ENCODE peak calls at places on chromosomes 12 and 14, in ten cellular contexts. K is PC-3; W is cardiac muscle cell; D is endothelial cell; F is transverse colon; I is CD8-positive, alpha-beta T cell; V is Calu3; P is fibroblast of mammary gland; T is fibroblast of pulmonary artery; Y is SK-N-SH. Q is an unnamed sample.

GRCh38 chr14:24848427-24848826 is 201.5 kb downstream of the STXBP6 start:
- DNase-seq in K (peak; percentile 9), W (peak; percentile 46), D (no peak), F (no peak), I (no peak), V (no peak), P (peak; percentile 74), T (peak; percentile 50), Y (no peak), Q (peak; percentile 84)

GRCh38 chr12:43332977-43333649 is 218.9 kb downstream of the ADAMTS20 start:
- DNase-seq in K (peak; percentile 37), W (peak; percentile 82), D (no peak), F (no peak), I (no peak), V (no peak), P (peak; percentile 74), T (peak; percentile 76), Y (peak; percentile 53), Q (peak; percentile 72)

GRCh38 chr14:37172936-37173613 is 669 bp upstream of the SLC25A21 start:
- DNase-seq in K (peak; percentile 10), W (no peak), D (no peak), F (no peak), I (no peak), V (no peak), P (no peak), T (no peak), Y (no peak), Q (no peak)

GRCh38 chr12:17527021-17527420 is 563.0 kb downstream of the RERGL start:
- DNase-seq in K (no peak), W (no peak), D (no peak), F (no peak), I (no peak), V (no peak), P (no peak), T (no peak), Y (no peak), Q (no peak)

GRCh38 chr14:68772761-68773381 is 20.0 kb downstream of the ZFP36L1 start:
- DNase-seq in K (no peak), W (no peak), D (no peak), F (no peak), I (no peak), V (no peak), P (no peak), T (no peak), Y (no peak), Q (no peak)

GRCh38 chr12:104562763-104563162 is 106.0 kb downstream of the CHST11 start:
- DNase-seq in K (no peak), W (no peak), D (no peak), F (no peak), I (no peak), V (no peak), P (no peak), T (no peak), Y (no peak), Q (no peak)

GRCh38 chr14:60684203-60684602 is 34.9 kb upstream of the SIX1 start:
- DNase-seq in K (no peak), W (no peak), D (no peak), F (no peak), I (no peak), V (no peak), P (peak; percentile 27), T (no peak), Y (no peak), Q (no peak)

GRCh38 chr12:121917950-121918678 is at the start of gene CFAP251:
- DNase-seq in K (peak; percentile 30), W (peak; percentile 78), D (peak; percentile 80), F (peak; percentile 99), I (peak; percentile 92), V (peak; percentile 97), P (no peak), T (peak; percentile 63), Y (peak; percentile 34), Q (peak; percentile 68)

GRCh38 chr12:132317233-132317938 is 12.0 kb downstream of the GALNT9 start:
- DNase-seq in K (no peak), W (no peak), D (no peak), F (no peak), I (no peak), V (no peak), P (no peak), T (no peak), Y (no peak), Q (no peak)

DNA sequence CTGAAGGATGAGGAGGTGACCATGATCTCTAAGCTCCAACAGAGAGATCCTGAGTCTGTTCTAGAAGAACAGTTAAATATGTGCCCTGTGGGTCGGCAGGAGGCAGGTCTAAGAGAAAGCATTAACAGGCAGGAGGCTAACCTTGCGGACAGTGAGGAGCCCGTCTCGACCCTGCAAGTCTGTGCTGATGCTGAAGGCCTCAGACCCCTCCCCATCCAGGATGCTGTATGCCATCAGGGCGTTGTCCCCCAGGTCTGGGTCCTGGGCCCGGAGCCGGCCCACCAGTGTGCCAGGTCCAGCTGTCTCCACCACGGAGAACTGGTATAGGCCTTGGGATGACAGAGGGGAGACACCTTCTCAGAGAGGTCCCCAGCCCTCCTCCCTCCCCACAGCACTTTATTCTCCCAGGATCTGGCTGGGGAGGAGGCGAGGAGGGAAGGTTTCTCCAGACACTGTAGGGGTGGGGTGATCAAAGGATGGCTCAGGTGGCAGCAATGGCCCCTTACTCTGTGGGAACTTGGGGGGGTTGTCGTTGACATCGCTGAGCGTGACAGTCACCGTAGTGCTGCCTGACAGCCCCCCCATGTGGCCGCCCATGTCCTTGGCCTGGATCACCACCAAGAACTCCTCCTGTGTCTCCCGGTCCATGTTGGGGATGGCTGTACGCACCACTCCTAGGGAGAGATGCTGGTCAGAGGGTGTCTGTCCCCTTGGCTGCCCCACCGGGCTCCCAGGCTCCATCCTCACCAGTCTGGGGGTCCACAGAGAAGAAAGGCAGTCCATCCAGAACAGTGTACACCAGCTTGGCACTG is 3.1 kb downstream of the CDH24 start:
- DNase-seq in K (no peak), W (no peak), D (peak; percentile 46), F (no peak), I (no peak), V (no peak), P (no peak), T (no peak), Y (peak; percentile 65), Q (no peak)
- TF ChIP-seq CTCF in K (peak; percentile 28), W (peak; percentile 13), D (peak; percentile 28), F (no peak), I (no peak), V (no peak), P (peak; percentile 24), T (peak; percentile 29), Y (peak; percentile 37), Q (peak; percentile 42)

DNA sequence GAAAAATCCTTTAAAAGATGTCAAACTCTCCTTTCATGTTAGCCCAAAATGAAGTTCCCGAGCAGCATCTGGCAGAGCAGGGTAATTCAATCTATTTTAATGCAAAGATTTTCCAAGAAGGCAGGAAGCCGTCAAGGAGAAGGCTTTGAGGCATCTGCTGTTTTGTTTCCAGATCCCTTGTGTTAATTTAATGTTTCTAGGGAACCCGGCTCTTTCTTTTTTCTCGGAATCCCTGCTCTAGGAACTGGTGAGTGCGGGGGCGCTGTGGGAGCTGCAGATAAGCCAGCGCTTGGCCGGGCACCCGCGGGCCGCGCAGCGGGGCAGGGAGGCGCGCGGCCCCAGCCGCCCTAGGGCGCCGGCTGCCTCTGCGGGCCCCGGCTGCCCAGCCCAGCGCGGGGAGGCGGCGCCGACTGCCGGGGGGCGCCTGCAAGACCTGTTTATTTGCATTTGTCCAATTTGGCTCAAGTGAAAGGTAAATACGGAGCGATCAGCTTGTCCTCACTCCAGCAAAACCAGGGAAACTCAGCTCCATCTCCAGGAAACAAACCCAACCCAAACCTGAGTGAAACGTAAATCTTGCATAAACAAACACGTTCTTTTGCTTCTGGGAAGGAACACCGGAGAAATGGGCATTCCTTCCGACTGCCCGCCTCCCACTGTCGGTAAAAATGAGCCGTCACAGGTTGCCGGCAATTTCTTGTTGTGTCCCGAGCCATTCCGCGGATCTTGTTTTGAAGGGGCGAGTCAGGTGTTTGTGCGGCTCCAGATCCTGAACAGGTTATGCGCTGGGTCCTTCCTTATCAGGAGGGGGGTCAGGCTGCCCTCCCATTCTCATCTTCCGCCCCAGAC is 65.1 kb downstream of the CRADD start:
- DNase-seq in K (peak; percentile 76), W (peak; percentile 79), D (peak; percentile 55), F (peak; percentile 70), I (peak; percentile 40), V (peak; percentile 78), P (peak; percentile 64), T (peak; percentile 71), Y (peak; percentile 93), Q (peak; percentile 68)
- TF ChIP-seq CTCF in K (peak; percentile 50), W (peak; percentile 44), D (no peak), F (no peak), I (no peak), V (peak; percentile 32), P (peak; percentile 13), T (peak; percentile 15), Y (peak; percentile 50), Q (peak; percentile 51)

DNA sequence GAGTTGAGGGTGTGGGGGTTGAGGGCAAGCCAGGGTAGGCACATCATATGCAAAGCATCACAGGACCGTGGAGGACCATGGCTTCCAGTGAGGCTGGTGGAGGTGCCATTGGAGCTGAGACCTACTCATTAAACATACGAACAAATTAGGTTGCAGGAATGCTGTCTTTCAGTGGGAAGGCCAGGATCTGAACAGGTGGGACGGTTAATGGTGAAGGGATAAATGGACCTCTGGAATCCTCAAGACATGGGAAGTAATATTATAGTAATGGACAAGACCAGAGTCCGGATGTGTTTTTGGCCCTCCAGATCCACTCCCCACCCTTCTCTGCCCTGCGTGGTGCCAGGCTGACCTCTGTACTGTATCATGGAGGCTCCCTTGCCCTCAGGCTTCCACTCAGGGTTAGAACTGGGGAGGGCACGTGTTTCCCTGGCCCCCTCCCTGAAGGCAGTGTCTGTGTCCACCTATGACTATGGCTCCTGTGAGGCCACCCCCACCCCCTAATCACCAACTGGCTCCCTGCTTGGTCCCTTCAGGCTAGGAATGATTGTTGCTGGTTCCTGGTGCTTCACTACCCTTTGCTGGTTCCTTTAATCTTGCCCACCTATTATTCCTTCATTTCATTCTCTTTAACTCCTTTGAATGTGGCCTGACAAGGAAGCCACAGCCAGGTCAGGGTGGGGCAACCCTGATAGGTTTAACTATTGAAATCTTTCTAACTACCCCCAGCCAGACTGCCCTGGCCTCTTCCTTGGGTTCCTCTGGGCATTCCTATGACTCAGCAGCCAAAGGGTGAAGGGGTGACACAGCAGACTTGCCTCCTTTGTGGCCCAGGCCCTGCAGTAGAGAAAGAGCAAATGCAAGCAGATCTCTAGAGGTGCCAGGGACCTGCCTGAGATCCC is 10.7 kb downstream of the DHRS2 start:
- DNase-seq in K (peak; percentile 34), W (no peak), D (no peak), F (no peak), I (no peak), V (peak; percentile 35), P (peak; percentile 24), T (no peak), Y (no peak), Q (no peak)
- TF ChIP-seq CTCF in K (no peak), W (no peak), D (no peak), F (no peak), I (no peak), V (no peak), P (no peak), T (no peak), Y (no peak), Q (no peak)

DNA sequence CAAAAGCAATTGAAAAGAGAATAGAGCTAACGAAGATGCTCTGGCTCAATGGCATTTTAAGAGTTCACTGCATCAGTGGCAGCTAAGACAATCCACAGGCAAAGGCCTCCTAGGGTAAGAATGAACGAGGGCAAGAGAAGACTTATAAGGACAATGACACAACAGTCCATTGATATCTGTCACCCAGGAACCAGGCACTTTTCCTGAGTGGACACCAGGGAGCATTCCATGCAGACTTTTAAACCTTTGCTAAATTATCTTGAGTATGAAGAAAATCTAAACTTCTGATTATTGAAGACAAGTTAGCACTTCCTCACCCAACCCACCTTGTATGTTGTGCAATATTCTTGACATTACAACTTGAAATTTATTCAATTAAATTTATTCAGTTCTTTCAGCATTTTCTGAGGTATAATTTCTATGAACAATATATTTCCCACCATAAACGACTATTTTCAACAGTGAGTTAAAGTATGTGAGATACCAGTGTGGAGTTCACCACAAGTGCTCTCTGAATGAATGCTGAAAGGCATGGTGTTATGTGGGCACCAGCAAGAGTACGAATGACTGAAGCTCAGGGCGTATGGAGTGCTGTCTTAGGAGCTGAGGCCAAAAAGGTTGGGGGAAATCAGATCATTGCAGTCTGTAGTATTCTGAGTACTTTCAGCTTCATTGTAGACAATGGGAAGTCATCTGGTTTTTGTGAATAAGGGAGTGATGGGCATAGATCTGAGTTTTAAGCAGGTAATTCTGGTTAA is 124.3 kb upstream of the LMNTD1 start:
- DNase-seq in K (peak; percentile 46), W (peak; percentile 43), D (no peak), F (no peak), I (no peak), V (no peak), P (no peak), T (peak; percentile 36), Y (no peak), Q (no peak)
- TF ChIP-seq CTCF in K (peak; percentile 52), W (peak; percentile 37), D (no peak), F (no peak), I (no peak), V (no peak), P (no peak), T (peak; percentile 33), Y (peak; percentile 45), Q (no peak)

Q was measured in choroid plexus epithelial cell.